ENCODE peak calls at places on chromosomes 11 and 22, in seven cellular contexts. T, Z, F, P, K, H and Y are unnamed samples.

GRCh38 chr11:124935548-124936514 is at the start of gene HEPACAM:
- DNase-seq in T (no peak), Z (no peak), F (no peak), P (no peak), K (no peak), H (no peak), Y (no peak)

GRCh38 chr22:33806191-33806590 is 114.1 kb downstream of the LARGE1 start:
- DNase-seq in T (no peak), Z (no peak), F (no peak), P (peak; percentile 13), K (no peak), H (no peak), Y (no peak)

GRCh38 chr11:73950869-73951710 is at the start of gene DNAJB13:
- DNase-seq in T (peak; percentile 76), Z (peak; percentile 67), F (peak; percentile 57), P (peak; percentile 25), K (peak; percentile 92), H (no peak), Y (no peak)

GRCh38 chr11:133692371-133692770 is 152.9 kb downstream of the SPATA19 start:
- DNase-seq in T (no peak), Z (no peak), F (no peak), P (no peak), K (no peak), H (no peak), Y (no peak)

GRCh38 chr11:27677108-27677507 is 23.1 kb downstream of the BDNF start:
- DNase-seq in T (no peak), Z (no peak), F (no peak), P (no peak), K (no peak), H (no peak), Y (no peak)

GRCh38 chr11:28133146-28133545 is 25.0 kb downstream of the METTL15 start:
- DNase-seq in T (no peak), Z (no peak), F (no peak), P (peak; percentile 5), K (no peak), H (no peak), Y (no peak)

GRCh38 chr11:68806931-68807844 is 34.5 kb downstream of the CPT1A start:
- DNase-seq in T (no peak), Z (no peak), F (no peak), P (peak; percentile 69), K (no peak), H (no peak), Y (no peak)

GRCh38 chr11:57456960-57457642 is 3.2 kb upstream of the RTN4RL2 start:
- DNase-seq in T (peak; percentile 87), Z (peak; percentile 91), F (peak; percentile 95), P (peak; percentile 73), K (peak; percentile 92), H (peak; percentile 62), Y (peak; percentile 98)

GRCh38 chr11:17770048-17770652 is 35.6 kb downstream of the KCNC1 start:
- DNase-seq in T (no peak), Z (peak; percentile 20), F (no peak), P (no peak), K (peak; percentile 44), H (no peak), Y (no peak)

GRCh38 chr11:17642370-17642769 is 77.0 kb upstream of the MYOD1 start:
- DNase-seq in T (no peak), Z (no peak), F (no peak), P (no peak), K (no peak), H (no peak), Y (peak; percentile 54)

DNA sequence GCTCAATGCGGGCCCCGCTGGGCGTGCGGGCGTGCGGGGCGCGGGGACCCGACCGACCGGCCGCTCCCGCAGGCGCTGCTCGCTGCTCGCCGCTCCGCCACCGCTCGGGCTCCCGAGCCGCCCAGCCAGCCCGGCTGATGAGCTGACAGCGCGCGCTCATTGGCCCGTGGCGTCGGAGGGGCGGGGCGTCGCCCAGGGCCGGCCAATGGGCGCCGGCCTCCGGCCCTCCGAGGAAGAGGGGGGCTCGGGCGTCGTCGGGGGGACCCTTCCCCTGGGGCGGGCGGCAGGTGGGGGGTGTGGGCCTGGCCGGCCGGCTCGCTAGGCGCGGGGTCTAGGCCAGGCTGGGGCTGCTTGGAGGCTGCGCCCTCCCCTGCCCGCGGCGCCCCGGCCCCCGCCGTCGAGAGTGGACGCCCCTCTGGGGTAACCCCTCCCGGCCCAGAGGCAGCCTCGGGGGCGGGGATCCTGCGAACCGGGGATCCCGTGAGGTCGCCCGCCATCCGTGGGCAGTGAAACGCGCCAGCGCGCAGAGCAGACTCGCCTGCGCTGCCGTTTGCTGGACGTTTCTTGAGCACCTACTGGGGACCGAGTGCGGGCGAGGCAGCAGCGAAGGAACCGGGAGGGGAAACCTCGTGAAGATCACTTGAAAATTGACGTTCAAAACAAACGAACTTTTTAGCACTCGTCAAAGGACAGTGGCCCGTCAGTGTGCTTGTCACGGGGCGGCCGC is at the start of gene SCUBE1:
- DNase-seq in T (peak; percentile 87), Z (peak; percentile 17), F (no peak), P (no peak), K (peak; percentile 66), H (peak; percentile 17), Y (no peak)
- H3K4me3 ChIP-seq in T (no peak within 1 kb of the TSS), Z (peak within 1 kb of the TSS; percentile 51), F (peak within 1 kb of the TSS; percentile 36), P (no peak within 1 kb of the TSS), K (no peak within 1 kb of the TSS), H (no peak within 1 kb of the TSS), Y (no peak within 1 kb of the TSS)

DNA sequence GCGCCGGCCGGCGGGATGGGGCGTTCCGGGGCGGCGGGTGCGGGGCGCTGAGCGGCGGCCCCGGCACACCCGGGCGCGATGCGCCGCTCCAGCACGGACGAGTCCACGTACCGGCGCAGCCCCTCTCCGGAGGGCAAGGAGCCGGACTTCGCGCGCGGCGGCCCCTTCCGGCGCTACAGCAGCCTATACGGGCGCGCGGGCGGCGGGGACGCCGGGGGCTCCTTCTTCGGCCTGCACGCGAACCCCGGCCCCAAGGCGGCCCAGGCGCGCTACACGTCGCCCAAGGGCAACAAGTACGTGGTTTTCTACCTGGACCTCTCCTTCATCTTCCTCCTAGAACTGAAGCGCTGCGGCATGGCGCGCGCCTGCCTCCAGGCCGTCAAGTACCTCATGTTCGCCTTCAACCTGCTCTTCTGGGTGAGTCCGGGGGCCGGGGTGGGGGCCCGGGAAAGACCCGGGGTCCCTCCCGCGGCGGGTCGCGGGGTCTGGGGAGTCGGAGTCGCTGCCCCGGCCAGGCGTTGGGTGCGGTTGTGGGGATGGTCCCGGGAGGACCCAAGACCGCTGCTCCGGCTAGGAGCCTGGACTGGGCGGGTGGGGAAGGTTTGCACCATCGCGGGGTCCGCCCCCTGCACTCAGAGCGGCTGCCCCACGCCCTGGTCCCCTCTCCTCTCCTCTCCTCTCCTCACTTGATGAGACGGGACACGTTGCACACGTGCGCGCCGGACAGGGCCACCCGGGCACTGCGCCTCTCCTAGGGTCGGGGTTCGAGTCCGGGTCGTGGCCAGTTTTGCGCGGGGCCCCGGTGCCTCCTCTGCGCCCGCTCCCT is 7.5 kb downstream of the TSPAN4 start:
- DNase-seq in T (no peak), Z (no peak), F (no peak), P (no peak), K (no peak), H (no peak), Y (no peak)
- H3K4me3 ChIP-seq in T (peak overlapping the region; percentile 62), Z (no peak overlapping the region), F (peak overlapping the region; percentile 71), P (peak overlapping the region; percentile 26), K (peak overlapping the region; percentile 19), H (no peak overlapping the region), Y (no peak overlapping the region)

GRCh38 chr11:44754876-44755552 is 28.3 kb downstream of the TSPAN18 start:
- DNase-seq in T (no peak), Z (no peak), F (peak; percentile 54), P (no peak), K (no peak), H (no peak), Y (no peak)
- H3K4me3 ChIP-seq in T (no peak overlapping the region), Z (no peak overlapping the region), F (no peak overlapping the region), P (no peak overlapping the region), K (no peak overlapping the region), H (no peak overlapping the region), Y (no peak overlapping the region)

GRCh38 chr11:116412118-116412889 is 360.5 kb downstream of the BUD13 start:
- DNase-seq in T (no peak), Z (peak; percentile 4), F (no peak), P (no peak), K (no peak), H (no peak), Y (no peak)

GRCh38 chr11:116416852-116417251 is 355.9 kb downstream of the BUD13 start:
- DNase-seq in T (no peak), Z (no peak), F (no peak), P (no peak), K (no peak), H (no peak), Y (no peak)

GRCh38 chr11:116414357-116414756 is 358.4 kb downstream of the BUD13 start:
- DNase-seq in T (no peak), Z (no peak), F (no peak), P (no peak), K (no peak), H (no peak), Y (no peak)

GRCh38 chr11:116413861-116414260 is 358.9 kb downstream of the BUD13 start:
- DNase-seq in T (no peak), Z (no peak), F (no peak), P (no peak), K (peak; percentile 86), H (no peak), Y (no peak)

DNA sequence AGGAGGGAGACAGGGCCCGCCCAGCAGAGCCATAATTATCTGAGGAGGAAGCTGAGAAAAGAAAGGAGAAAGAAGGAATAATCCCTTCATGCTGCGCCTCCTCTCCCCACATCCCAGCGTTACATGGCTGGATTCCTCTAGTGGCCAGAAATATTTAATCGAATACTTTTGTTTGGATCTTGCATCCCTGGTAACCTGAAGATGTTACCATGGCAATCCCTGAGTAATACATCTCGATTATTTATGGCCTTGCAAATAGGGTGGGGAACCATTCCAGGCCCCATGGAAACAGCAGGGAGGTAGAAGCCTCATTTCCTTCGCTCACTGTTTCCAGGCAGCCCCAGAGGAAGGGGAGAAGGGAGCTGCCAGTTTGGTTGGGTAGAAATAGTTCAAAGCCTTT is 357.7 kb downstream of the BUD13 start:
- DNase-seq in T (no peak), Z (peak; percentile 12), F (no peak), P (no peak), K (peak; percentile 91), H (no peak), Y (no peak)
- H3K4me3 ChIP-seq in T (no peak overlapping the region), Z (no peak overlapping the region), F (no peak overlapping the region), P (no peak overlapping the region), K (no peak overlapping the region), H (no peak overlapping the region), Y (no peak overlapping the region)

DNA sequence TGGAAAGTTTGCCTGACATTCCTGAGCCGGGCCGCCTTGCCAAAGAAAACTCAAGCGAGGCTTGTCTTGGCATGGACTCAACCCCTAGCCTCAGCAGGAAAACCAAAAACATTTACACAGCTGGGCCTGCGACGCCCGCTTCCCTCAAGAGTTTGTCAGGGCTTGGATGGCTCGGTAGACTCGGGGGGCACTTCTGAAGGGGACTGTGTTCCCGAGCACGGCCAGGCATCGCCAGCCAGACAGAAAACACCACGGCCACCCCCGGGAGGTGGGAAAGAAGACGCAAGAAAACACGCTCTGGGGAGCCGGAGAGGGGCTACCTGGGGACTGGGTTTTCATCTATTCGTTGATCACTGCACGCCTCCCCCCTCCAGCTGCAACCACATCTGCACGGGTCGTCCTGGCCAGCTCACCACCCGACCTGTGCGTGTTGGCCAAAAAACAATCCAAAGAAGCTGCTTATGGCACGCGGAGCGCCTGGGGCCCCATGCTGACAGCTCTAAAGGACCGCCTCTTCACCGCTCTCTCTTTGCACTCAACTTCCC is 380.7 kb downstream of the MN1 start:
- DNase-seq in T (no peak), Z (no peak), F (peak; percentile 93), P (peak; percentile 97), K (no peak), H (no peak), Y (peak; percentile 76)
- H3K4me3 ChIP-seq in T (no peak overlapping the region), Z (no peak overlapping the region), F (peak overlapping the region; percentile 38), P (peak overlapping the region; percentile 25), K (no peak overlapping the region), H (no peak overlapping the region), Y (no peak overlapping the region)